ENCODE peak calls at places on chromosomes 11 and 22, in five cellular contexts. D is hepatocyte, X is Panc1, A is endothelial cell of umbilical vein, M is fibroblast of lung. C is an unnamed sample.

GRCh38 chr11:123561046-123561781 is 93.2 kb downstream of the SCN3B start:
- DNase-seq in M (peak; percentile 54), A (no peak), X (no peak), D (peak; percentile 33), C (no peak)

GRCh38 chr22:22720201-22720723 is 75.8 kb downstream of the GGTLC2 start:
- DNase-seq in X (peak; percentile 18), M (peak; percentile 10), D (peak; percentile 41), A (peak; percentile 69), C (no peak)

GRCh38 chr11:65215441-65216076 is 33.8 kb downstream of the CAPN1 start:
- DNase-seq in D (no peak), A (no peak), X (no peak), M (no peak), C (no peak)

GRCh38 chr11:74978041-74978440 is 10.7 kb upstream of the NEU3 start:
- DNase-seq in M (no peak), D (no peak), A (peak; percentile 40), X (no peak), C (no peak)

GRCh38 chr11:73461844-73462435 is 85.7 kb downstream of the RELT start:
- DNase-seq in X (no peak), A (no peak), D (no peak), M (no peak), C (no peak)

GRCh38 chr11:118245946-118246562 is 6.1 kb downstream of the MPZL3 start:
- DNase-seq in M (no peak), D (no peak), X (no peak), A (peak; percentile 37), C (no peak)

GRCh38 chr11:66050581-66051231 is 1.5 kb upstream of the SF3B2 start:
- DNase-seq in A (no peak), D (no peak), M (no peak), X (no peak), C (no peak)

GRCh38 chr11:71977743-71978418 is 20.8 kb upstream of the IL18BP start:
- DNase-seq in X (peak; percentile 35), D (peak; percentile 52), M (peak; percentile 24), A (peak; percentile 67), C (no peak)

GRCh38 chr22:36423461-36424404 is 36.0 kb upstream of the MYH9 start:
- DNase-seq in X (no peak), A (no peak), D (no peak), M (peak; percentile 66), C (no peak)

GRCh38 chr11:7651140-7651551 is 22.2 kb downstream of the CYB5R2 start:
- DNase-seq in X (no peak), D (no peak), A (no peak), M (no peak), C (peak; percentile 18)

GRCh38 chr22:39090426-39091064 is 6.5 kb upstream of the APOBEC3H start:
- DNase-seq in A (no peak), D (no peak), X (no peak), M (no peak), C (no peak)

GRCh38 chr11:61985863-61986262 is 18.4 kb upstream of the FTH1 start:
- DNase-seq in X (no peak), A (no peak), M (no peak), D (peak; percentile 79), C (no peak)

GRCh38 chr11:75734491-75735180 is 17.0 kb downstream of the MOGAT2 start:
- DNase-seq in A (no peak), X (no peak), D (peak; percentile 81), M (no peak), C (no peak)

GRCh38 chr22:48567213-48567975 is 1260.3 kb downstream of the BRD1 start:
- DNase-seq in A (no peak), M (no peak), D (no peak), X (no peak), C (no peak)

GRCh38 chr11:44015624-44016007 is 32.2 kb upstream of the ACCSL start:
- DNase-seq in A (no peak), M (no peak), D (no peak), X (no peak), C (no peak)

GRCh38 chr11:125128450-125128849 is 17.0 kb upstream of the TMEM218 start:
- DNase-seq in A (no peak), D (no peak), M (peak; percentile 75), X (no peak), C (no peak)

GRCh38 chr11:58057481-58057880 is 26.7 kb downstream of the OR6Q1 start:
- DNase-seq in X (no peak), A (no peak), D (no peak), M (peak; percentile 82), C (no peak)

GRCh38 chr11:76845069-76845468 is 15.6 kb upstream of the ACER3 start:
- DNase-seq in X (no peak), A (no peak), D (no peak), M (no peak), C (no peak)

GRCh38 chr22:22691716-22692701 is 47.6 kb downstream of the GGTLC2 start:
- DNase-seq in D (peak; percentile 54), A (no peak), X (no peak), M (no peak), C (no peak)

GRCh38 chr11:129726179-129726578 is 89.5 kb upstream of the TMEM45B start:
- DNase-seq in M (no peak), D (no peak), X (no peak), A (no peak), C (no peak)

GRCh38 chr11:35105319-35106063 is 33.5 kb upstream of the CD44 start:
- DNase-seq in D (no peak), A (no peak), M (peak; percentile 59), X (no peak), C (no peak)

GRCh38 chr22:43275545-43275981 is 67.6 kb downstream of the SCUBE1 start:
- DNase-seq in M (no peak), D (peak; percentile 77), X (no peak), A (peak; percentile 48), C (no peak)

GRCh38 chr11:1194231-1194976 is 28.5 kb upstream of the MUC5B start:
- DNase-seq in X (no peak), A (no peak), D (no peak), M (no peak), C (no peak)

GRCh38 chr11:115580927-115581680 is 76.9 kb upstream of the CADM1 start:
- DNase-seq in D (peak; percentile 13), A (no peak), X (no peak), M (peak; percentile 35), C (peak; percentile 3)

GRCh38 chr11:102530558-102530957 is at the start of gene MMP7:
- DNase-seq in D (peak; percentile 21), A (peak; percentile 89), M (peak; percentile 46), X (no peak), C (peak; percentile 31)

GRCh38 chr11:44627911-44628729 is 62.7 kb downstream of the CD82 start:
- DNase-seq in X (no peak), D (peak; percentile 79), M (peak; percentile 72), A (peak; percentile 64), C (no peak)

GRCh38 chr22:22569218-22569617 is 10.2 kb upstream of the PRAME start:
- DNase-seq in D (no peak), M (no peak), A (no peak), X (no peak), C (no peak)

GRCh38 chr11:1516273-1517067 is 29.9 kb upstream of the MOB2 start:
- DNase-seq in D (no peak), A (no peak), M (peak; percentile 78), X (no peak), C (peak; percentile 57)

GRCh38 chr11:115466122-115466521 is 38.1 kb downstream of the CADM1 start:
- DNase-seq in X (no peak), M (no peak), A (no peak), D (no peak), C (no peak)

GRCh38 chr11:8745431-8745986 is 62.9 kb downstream of the RPL27A start:
- DNase-seq in M (peak; percentile 42), X (no peak), D (no peak), A (no peak), C (no peak)

GRCh38 chr11:125950696-125951645 is 5.1 kb downstream of the VSIG10L2 start:
- DNase-seq in A (no peak), D (no peak), X (no peak), M (no peak), C (no peak)

GRCh38 chr22:24954114-24954463 is 1.6 kb downstream of the KIAA1671 start:
- DNase-seq in A (peak; percentile 22), D (peak; percentile 29), M (peak; percentile 38), X (no peak), C (no peak)

GRCh38 chr22:24951942-24952836 is at the start of gene KIAA1671:
- DNase-seq in X (no peak), D (peak; percentile 95), A (peak; percentile 87), M (peak; percentile 48), C (no peak)

GRCh38 chr22:24954856-24955255 is 2.3 kb downstream of the KIAA1671 start:
- DNase-seq in A (no peak), X (no peak), M (no peak), D (no peak), C (no peak)

GRCh38 chr22:24953294-24954113 is 988 bp downstream of the KIAA1671 start:
- DNase-seq in X (no peak), D (peak; percentile 43), A (peak; percentile 27), M (no peak), C (no peak)

DNA sequence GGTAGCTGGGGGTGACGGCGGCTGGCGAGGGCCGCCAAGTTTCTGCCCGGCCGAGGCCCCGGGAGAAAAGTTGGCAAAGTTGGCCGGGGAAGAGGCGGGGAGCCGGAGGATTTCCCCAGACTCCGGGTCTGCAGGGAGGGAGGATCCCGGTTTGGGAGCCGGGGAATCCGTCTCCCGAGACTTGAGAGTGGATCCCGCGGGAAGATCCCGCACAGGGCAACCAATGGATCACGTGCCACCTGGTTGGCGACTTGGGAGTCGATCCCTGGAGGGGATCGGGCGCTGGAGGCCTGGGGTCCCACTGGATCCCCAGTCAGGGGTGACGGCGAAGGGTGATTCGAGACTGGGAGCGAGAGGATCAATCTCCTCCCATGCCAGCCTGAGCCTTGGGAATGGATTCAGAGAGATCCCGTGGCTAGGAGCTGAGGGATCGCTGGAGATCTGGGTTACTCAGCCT is 349 bp downstream of the KIAA1671 start:
- DNase-seq in D (peak; percentile 78), M (peak; percentile 47), A (peak; percentile 86), X (no peak), C (no peak)
- H3K4me3 ChIP-seq in D (peak overlapping the region; percentile 89), M (peak overlapping the region; percentile 22), A (peak overlapping the region; percentile 70), X (peak overlapping the region; percentile 84), C (peak overlapping the region; percentile 68)

DNA sequence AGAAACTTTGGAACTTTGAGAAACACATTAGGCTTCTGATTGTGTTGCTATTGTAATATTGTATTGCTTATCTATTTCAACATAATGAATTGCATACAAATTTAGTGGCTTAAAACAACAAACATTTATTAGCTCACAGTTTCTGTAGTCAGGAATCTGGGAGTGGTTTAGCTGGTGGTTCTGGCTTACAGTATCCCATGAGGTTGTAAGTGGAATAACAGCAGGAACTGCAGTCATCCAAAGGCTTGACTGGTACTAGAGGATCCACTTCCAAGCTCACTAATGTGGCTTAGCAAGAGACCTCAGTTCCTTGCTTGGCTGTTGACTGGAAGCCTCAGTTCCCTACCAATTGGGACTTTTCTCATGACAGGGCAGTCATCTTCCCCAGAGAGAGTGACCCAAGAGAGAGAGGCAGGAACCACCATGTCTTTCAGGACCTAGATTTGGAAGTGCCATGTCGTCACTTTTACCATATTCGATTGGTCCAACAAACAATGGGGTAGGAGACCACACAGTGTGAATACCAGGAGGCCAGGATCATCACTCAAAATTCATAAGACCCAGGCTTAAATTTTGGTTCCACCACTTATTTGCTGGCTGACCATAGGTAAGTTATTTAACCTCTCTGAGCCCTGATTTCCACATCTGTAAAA is 27.1 kb upstream of the RASSF10 start:
- DNase-seq in A (no peak), M (peak; percentile 13), X (no peak), D (peak; percentile 11), C (no peak)
- TF ChIP-seq CTCF in A (no peak), M (peak; percentile 5), X (no peak), D (no peak), C (peak; percentile 6)

GRCh38 chr11:59572091-59572490 is 43.5 kb downstream of the OSBP start:
- DNase-seq in D (no peak), X (no peak), A (no peak), M (no peak), C (no peak)
- H3K4me3 ChIP-seq in D (no peak overlapping the region), X (no peak overlapping the region), A (no peak overlapping the region), M (no peak overlapping the region), C (no peak overlapping the region)

GRCh38 chr22:32100711-32101110 is 57.6 kb downstream of the SLC5A1 start:
- DNase-seq in M (no peak), A (no peak), X (no peak), D (no peak), C (no peak)
- TF ChIP-seq CTCF in M (no peak), A (no peak), X (no peak), D (no peak), C (no peak)